ENCODE peak calls at places on chromosome 17, in eight cellular contexts. D is non-pigmented ciliary epithelial cell; L is EL; S is mesendoderm; X is amygdala; Q is AG10803; I is activated T-cell treated with anti-CD3 and anti-CD28 coated beads, Interleukin-2, amount 50 U/mL, for 72 hours; Y is naive thymus-derived CD4-positive, alpha-beta T cell. J is an unnamed sample.

GRCh38 chr17:67160791-67161190 is 84.2 kb downstream of the HELZ start:
- DNase-seq in Q (no peak), I (no peak), Y (no peak), D (no peak), S (no peak), X (no peak), L (no peak), J (no peak)

GRCh38 chr17:67534941-67535340 is 157.9 kb downstream of the PITPNC1 start:
- DNase-seq in Q (no peak), Y (no peak), D (no peak), S (peak; percentile 55), L (no peak), I (no peak), X (no peak), J (no peak)

GRCh38 chr17:5248821-5249479 is 14.3 kb upstream of the SCIMP start:
- DNase-seq in Q (no peak), I (no peak), Y (no peak), D (no peak), S (peak; percentile 26), L (no peak), X (no peak), J (no peak)

GRCh38 chr17:5226940-5227878 is 7.5 kb downstream of the SCIMP start:
- DNase-seq in D (no peak), I (peak; percentile 15), L (no peak), Q (no peak), S (peak; percentile 7), Y (no peak), X (no peak), J (no peak)

GRCh38 chr17:78940241-78940640 is 15.1 kb upstream of the TIMP2 start:
- DNase-seq in I (no peak), Y (no peak), X (no peak), D (no peak), Q (no peak), L (no peak), S (no peak), J (no peak)

GRCh38 chr17:46817151-46817900 is 1.2 kb downstream of the WNT3 start:
- DNase-seq in D (no peak), Y (no peak), S (no peak), X (no peak), Q (no peak), L (no peak), I (no peak), J (no peak)

GRCh38 chr17:79899584-79899983 is 60.3 kb upstream of the CBX4 start:
- DNase-seq in I (no peak), Q (no peak), D (no peak), Y (no peak), L (no peak), S (no peak), X (no peak), J (no peak)

GRCh38 chr17:10135539-10136257 is 62.7 kb downstream of the GAS7 start:
- DNase-seq in I (no peak), D (no peak), Y (no peak), X (no peak), S (no peak), Q (peak; percentile 78), L (peak; percentile 78), J (no peak)

GRCh38 chr17:17391575-17392370 is 85.0 kb upstream of the MED9 start:
- DNase-seq in I (peak; percentile 60), X (no peak), S (no peak), Q (no peak), D (no peak), L (no peak), Y (peak; percentile 71), J (no peak)

GRCh38 chr17:57861000-57861736 is 11.3 kb upstream of the MRPS23 start:
- DNase-seq in X (no peak), L (no peak), S (peak; percentile 85), I (peak; percentile 20), Q (peak; percentile 41), D (no peak), Y (no peak), J (peak; percentile 35)

GRCh38 chr17:1577186-1577585 is 14.6 kb upstream of the PITPNA start:
- DNase-seq in L (peak; percentile 95), S (peak; percentile 74), Q (peak; percentile 97), Y (no peak), D (no peak), I (no peak), X (peak; percentile 76), J (no peak)

GRCh38 chr17:40598021-40598927 is 33.0 kb upstream of the CCR7 start:
- DNase-seq in Y (no peak), Q (no peak), S (no peak), D (no peak), I (peak; percentile 82), X (no peak), L (no peak), J (no peak)

GRCh38 chr17:18319604-18320256 is 4.6 kb downstream of the SMCR8 start:
- DNase-seq in X (no peak), D (peak; percentile 55), I (no peak), S (peak; percentile 83), L (peak; percentile 51), Q (peak; percentile 77), Y (no peak), J (no peak)

GRCh38 chr17:4673169-4673568 is 30.8 kb downstream of the PELP1 start:
- DNase-seq in D (no peak), Q (no peak), L (no peak), Y (no peak), X (no peak), I (no peak), S (no peak), J (no peak)

GRCh38 chr17:45939398-45939797 is 45.0 kb downstream of the MAPT start:
- DNase-seq in Y (no peak), D (no peak), L (no peak), Q (no peak), I (no peak), X (no peak), S (no peak), J (no peak)

GRCh38 chr17:64259922-64260321 is 3.1 kb downstream of the TEX2 start:
- DNase-seq in Y (no peak), Q (peak; percentile 81), D (no peak), I (no peak), S (no peak), X (no peak), L (peak; percentile 72), J (no peak)

GRCh38 chr17:17059301-17059890 is 17.1 kb downstream of the MPRIP start:
- DNase-seq in D (no peak), S (no peak), Q (no peak), Y (no peak), I (no peak), L (no peak), X (no peak), J (no peak)

GRCh38 chr17:73436966-73437365 is 125.2 kb upstream of the CDC42EP4 start:
- DNase-seq in I (no peak), Y (no peak), S (no peak), Q (no peak), D (no peak), L (peak; percentile 4), X (no peak), J (no peak)

GRCh38 chr17:74864297-74864865 is 4.7 kb upstream of the GRIN2C start:
- DNase-seq in D (no peak), X (no peak), Q (no peak), S (no peak), I (no peak), Y (no peak), L (no peak), J (no peak)

GRCh38 chr17:48854774-48855476 is 24.1 kb downstream of the CALCOCO2 start:
- DNase-seq in S (no peak), Q (no peak), L (no peak), Y (no peak), X (no peak), D (no peak), I (no peak), J (no peak)

GRCh38 chr17:1108810-1109605 is 70.8 kb downstream of the ABR start:
- DNase-seq in L (peak; percentile 64), D (no peak), I (peak; percentile 74), Q (peak; percentile 63), X (no peak), Y (peak; percentile 71), S (peak; percentile 25), J (no peak)

GRCh38 chr17:35981908-35982330 is 622 bp upstream of the CCL16 start:
- DNase-seq in Q (no peak), Y (no peak), X (no peak), S (peak; percentile 8), D (no peak), I (peak; percentile 15), L (no peak), J (no peak)

GRCh38 chr17:44599298-44600175 is 42.3 kb downstream of the FZD2 start:
- DNase-seq in Y (no peak), Q (peak; percentile 75), L (peak; percentile 97), S (peak; percentile 83), I (no peak), D (peak; percentile 76), X (no peak), J (peak; percentile 3)

GRCh38 chr17:81885869-81886548 is 5.4 kb downstream of the ALYREF start:
- DNase-seq in L (peak; percentile 80), Q (peak; percentile 61), X (no peak), I (no peak), D (no peak), Y (no peak), S (no peak), J (no peak)

GRCh38 chr17:80781851-80782277 is 209.8 kb upstream of the CHMP6 start:
- DNase-seq in D (no peak), L (no peak), Y (no peak), S (no peak), Q (no peak), X (no peak), I (no peak), J (no peak)

GRCh38 chr17:16085066-16085699 is 85.6 kb downstream of the TTC19 start:
- DNase-seq in S (no peak), I (no peak), Q (peak; percentile 78), L (peak; percentile 33), Y (no peak), D (peak; percentile 22), X (no peak), J (no peak)

GRCh38 chr17:59378621-59379194 is 47.3 kb downstream of the YPEL2 start:
- DNase-seq in L (peak; percentile 89), Q (peak; percentile 95), Y (no peak), X (no peak), D (peak; percentile 82), I (no peak), S (peak; percentile 93), J (no peak)

GRCh38 chr17:16106161-16106891 is 106.7 kb downstream of the TTC19 start:
- DNase-seq in I (no peak), S (no peak), D (no peak), Q (peak; percentile 55), Y (no peak), X (no peak), L (no peak), J (no peak)

GRCh38 chr17:80732268-80732667 is 187.6 kb downstream of the RPTOR start:
- DNase-seq in Y (no peak), D (peak; percentile 53), L (peak; percentile 82), Q (peak; percentile 90), S (peak; percentile 37), X (no peak), I (no peak), J (no peak)

GRCh38 chr17:27650836-27651235 is 19.8 kb downstream of the LGALS9 start:
- DNase-seq in Y (no peak), I (no peak), S (no peak), D (no peak), L (no peak), X (no peak), Q (no peak), J (no peak)

GRCh38 chr17:67528751-67529436 is 151.8 kb downstream of the PITPNC1 start:
- DNase-seq in L (peak; percentile 88), Q (peak; percentile 86), I (no peak), D (peak; percentile 53), S (peak; percentile 86), X (peak; percentile 78), Y (no peak), J (no peak)

GRCh38 chr17:38897671-38898290 is 27.6 kb upstream of the LASP1NB start:
- DNase-seq in I (no peak), Q (no peak), Y (no peak), X (no peak), S (no peak), L (no peak), D (no peak), J (no peak)

GRCh38 chr17:75855310-75856061 is at the start of gene WBP2:
- DNase-seq in I (peak; percentile 96), Q (peak; percentile 100), S (peak; percentile 100), L (peak; percentile 100), D (peak; percentile 99), Y (peak; percentile 99), X (peak; percentile 99), J (peak; percentile 97)

GRCh38 chr17:78387982-78388941 is 9.8 kb downstream of the PGS1 start:
- DNase-seq in L (no peak), D (no peak), X (no peak), S (no peak), Q (no peak), Y (no peak), I (no peak), J (no peak)